ENCODE peak calls at places on chromosomes 7 and 10, in six cellular contexts. E is left ventricle myocardium inferior, A is transverse colon, U is MM.1S, D is GM23338, L is small intestine. C is an unnamed sample. For H3K36me3 and H3K4me1, the result is how much of the 10 kb centered on the place peaks cover.

GRCh38 chr7:84025332-84025927 is 169.2 kb downstream of the SEMA3A start:
- DNase-seq in E (no peak), A (no peak), U (no peak), D (peak), L (peak), C (no peak)

GRCh38 chr10:112115781-112116385 is 67.7 kb downstream of the GPAM start:
- DNase-seq in E (no peak), A (peak), U (peak), D (peak), L (peak), C (no peak)

GRCh38 chr10:5317547-5318107 is 47.1 kb upstream of the UCN3 start:
- DNase-seq in E (no peak), A (no peak), U (no peak), D (no peak), L (no peak), C (no peak)

GRCh38 chr7:52925332-52925731 is 110.1 kb upstream of the POM121L12 start:
- DNase-seq in E (no peak), A (no peak), U (no peak), D (peak), L (no peak), C (no peak)

GRCh38 chr10:102648889-102649752 is 4.8 kb downstream of the TRIM8 start:
- DNase-seq in E (peak), A (no peak), U (peak), D (peak), L (peak), C (peak)

GRCh38 chr7:100825760-100826545 is 1.4 kb downstream of the EPHB4 start:
- DNase-seq in E (no peak), A (no peak), U (no peak), D (peak), L (peak), C (no peak)

GRCh38 chr7:158924956-158925355 is 68.6 kb downstream of the DYNC2I1 start:
- DNase-seq in E (no peak), A (no peak), U (no peak), D (no peak), L (no peak), C (no peak)

GRCh38 chr10:93384006-93384405 is 98.1 kb downstream of the MYOF start:
- DNase-seq in E (no peak), A (no peak), U (no peak), D (no peak), L (peak), C (no peak)

GRCh38 chr7:3092468-3092867 is 48.8 kb upstream of the CARD11 start:
- DNase-seq in E (peak), A (peak), U (peak), D (no peak), L (peak), C (peak)

GRCh38 chr10:91250341-91250740 is 29.9 kb downstream of the PCGF5 start:
- DNase-seq in E (no peak), A (no peak), U (peak), D (no peak), L (no peak), C (no peak)

GRCh38 chr10:91296471-91296870 is 76.0 kb downstream of the PCGF5 start:
- DNase-seq in E (no peak), A (no peak), U (peak), D (peak), L (peak), C (no peak)

GRCh38 chr10:103145046-103145445 is 48.0 kb downstream of the NT5C2 start:
- DNase-seq in E (no peak), A (no peak), U (no peak), D (no peak), L (no peak), C (no peak)

GRCh38 chr7:33351709-33352108 is 222.3 kb downstream of the BBS9 start:
- DNase-seq in E (no peak), A (no peak), U (no peak), D (peak), L (no peak), C (no peak)

GRCh38 chr10:71753091-71753959 is 20.0 kb downstream of the VSIR start:
- DNase-seq in E (no peak), A (peak), U (no peak), D (no peak), L (peak), C (peak)

GRCh38 chr10:1119027-1119426 is 62.8 kb downstream of the WDR37 start:
- DNase-seq in E (no peak), A (no peak), U (no peak), D (no peak), L (no peak), C (no peak)

GRCh38 chr10:21751341-21752310 is 217.6 kb downstream of the MLLT10 start:
- DNase-seq in E (no peak), A (peak), U (no peak), D (peak), L (peak), C (no peak)

GRCh38 chr10:6729071-6729773 is 149.1 kb upstream of the PRKCQ start:
- DNase-seq in E (peak), A (no peak), U (no peak), D (no peak), L (no peak), C (no peak)

GRCh38 chr10:132252412-132252811 is 55.3 kb downstream of the STK32C start:
- DNase-seq in E (no peak), A (no peak), U (no peak), D (peak), L (no peak), C (no peak)

GRCh38 chr7:26332698-26333097 is 41.0 kb downstream of the SNX10 start:
- DNase-seq in E (no peak), A (no peak), U (no peak), D (no peak), L (no peak), C (no peak)

GRCh38 chr7:106284516-106285050 is at the start of gene NAMPT:
- DNase-seq in E (peak), A (peak), U (peak), D (peak), L (peak), C (peak)

GRCh38 chr10:77965294-77965693 is 38.7 kb upstream of the DLG5 start:
- DNase-seq in E (no peak), A (no peak), U (no peak), D (no peak), L (no peak), C (no peak)

GRCh38 chr7:12518920-12519681 is 51.4 kb upstream of the SCIN start:
- DNase-seq in E (no peak), A (no peak), U (peak), D (peak), L (peak), C (no peak)

GRCh38 chr10:16945566-16945965 is 128.3 kb upstream of the RSU1 start:
- DNase-seq in E (no peak), A (no peak), U (no peak), D (no peak), L (no peak), C (no peak)

GRCh38 chr7:12016439-12016838 is 184.4 kb upstream of the THSD7A start:
- DNase-seq in E (no peak), A (no peak), U (no peak), D (no peak), L (no peak), C (no peak)

GRCh38 chr7:140403878-140404564 is at the start of gene RAB19:
- DNase-seq in E (no peak), A (peak), U (peak), D (peak), L (peak), C (peak)

GRCh38 chr7:41715000-41715399 is 12.1 kb upstream of the INHBA start:
- DNase-seq in E (no peak), A (no peak), U (no peak), D (no peak), L (no peak), C (no peak)

GRCh38 chr7:31814187-31814586 is 127.2 kb downstream of the PPP1R17 start:
- DNase-seq in E (no peak), A (no peak), U (no peak), D (peak), L (no peak), C (no peak)

GRCh38 chr7:84446991-84447480 is 252.4 kb upstream of the SEMA3A start:
- DNase-seq in E (no peak), A (no peak), U (no peak), D (no peak), L (no peak), C (no peak)

GRCh38 chr10:129963831-129964501 is at the start of gene EBF3:
- DNase-seq in E (peak), A (peak), U (no peak), D (peak), L (peak), C (peak)

GRCh38 chr7:127905491-127906330 is 125.5 kb downstream of the LRRC4 start:
- DNase-seq in E (no peak), A (no peak), U (peak), D (no peak), L (no peak), C (no peak)

GRCh38 chr10:33116293-33116697 is 158.3 kb upstream of the ITGB1 start:
- DNase-seq in E (no peak), A (no peak), U (no peak), D (peak), L (no peak), C (no peak)

GRCh38 chr7:135190703-135191102 is 20.2 kb upstream of the CYREN start:
- DNase-seq in E (no peak), A (no peak), U (no peak), D (no peak), L (no peak), C (no peak)
- H3K36me3 ChIP-seq in E (half or more), A (under half), U (under half), D (under half), L (under half), C (half or more)

GRCh38 chr7:157177333-157177993 is 38.7 kb downstream of the UBE3C start:
- DNase-seq in E (no peak), A (no peak), U (no peak), D (no peak), L (no peak), C (no peak)
- H3K4me3 ChIP-seq in E (no peak), A (no peak), U (no peak), D (no peak), L (no peak), C (no peak)

GRCh38 chr10:79405221-79405994 is 40.0 kb downstream of the ZCCHC24 start:
- DNase-seq in E (no peak), A (peak), U (peak), D (no peak), L (no peak), C (peak)
- H3K4me1 ChIP-seq in E (under half), A (half or more), U (under half), D (under half), L (under half), C (half or more)

DNA sequence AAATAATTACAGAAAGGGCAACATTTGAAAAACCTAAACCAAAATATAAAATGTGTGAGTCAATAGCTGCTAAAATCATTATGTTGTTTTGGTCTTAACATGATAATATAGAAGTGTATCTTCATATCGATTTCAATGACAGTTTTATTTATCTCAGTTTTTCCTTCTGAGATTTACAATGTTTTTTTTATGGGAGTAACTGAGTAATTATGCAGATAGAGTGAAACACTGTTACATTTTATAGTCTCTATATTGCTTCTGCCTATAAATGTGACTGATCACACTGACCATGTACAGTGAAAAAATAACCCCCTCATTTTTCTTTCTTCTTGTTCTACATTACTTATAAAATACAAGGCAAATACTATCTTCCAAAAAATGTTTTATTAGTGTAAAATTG is 81.6 kb downstream of the ETV1 start:
- DNase-seq in E (no peak), A (no peak), U (no peak), D (no peak), L (no peak), C (no peak)
- H3K36me3 ChIP-seq in E (under half), A (under half), U (under half), D (under half), L (under half), C (under half)

GRCh38 chr10:43403911-43404674 is 4.9 kb downstream of the HNRNPF start:
- DNase-seq in E (no peak), A (no peak), U (peak), D (no peak), L (peak), C (no peak)
- H3K4me3 ChIP-seq in E (no peak), A (peak), U (peak), D (peak), L (peak), C (peak)

DNA sequence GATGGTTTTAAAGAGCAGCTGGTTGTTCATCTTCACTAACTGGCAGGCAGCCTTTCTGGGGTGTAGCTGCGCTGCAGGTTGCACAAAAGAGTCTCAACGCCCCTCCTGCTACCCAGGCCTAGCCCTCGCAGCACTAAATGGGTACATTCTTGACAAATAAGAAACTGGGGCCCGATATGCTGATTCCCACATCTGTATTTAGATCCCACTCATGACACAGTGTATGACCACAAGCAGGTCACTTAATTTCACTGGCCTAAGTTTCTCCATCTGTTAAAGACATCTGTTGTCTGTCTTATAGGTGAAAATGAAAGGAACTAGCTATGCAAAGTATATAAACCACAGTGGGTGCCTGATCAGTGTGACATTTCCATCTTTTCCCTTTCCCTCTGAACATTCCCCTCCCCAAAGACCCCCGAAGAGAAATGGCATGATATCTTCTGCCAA is 85.9 kb upstream of the AGBL3 start:
- DNase-seq in E (no peak), A (no peak), U (peak), D (no peak), L (no peak), C (no peak)
- H3K4me1 ChIP-seq in E (half or more), A (under half), U (under half), D (under half), L (under half), C (under half)

GRCh38 chr10:86918022-86918471 is 39.4 kb downstream of the MMRN2 start:
- DNase-seq in E (no peak), A (no peak), U (no peak), D (no peak), L (no peak), C (no peak)
- H3K36me3 ChIP-seq in E (half or more), A (under half), U (under half), D (half or more), L (under half), C (half or more)

GRCh38 chr10:48332871-48333216 is 26.4 kb downstream of the MAPK8 start:
- DNase-seq in E (no peak), A (no peak), U (no peak), D (no peak), L (no peak), C (no peak)

GRCh38 chr10:48330269-48330668 is 23.8 kb downstream of the MAPK8 start:
- DNase-seq in E (no peak), A (no peak), U (no peak), D (no peak), L (no peak), C (no peak)

GRCh38 chr10:48332166-48332870 is 25.8 kb downstream of the MAPK8 start:
- DNase-seq in E (no peak), A (no peak), U (no peak), D (no peak), L (no peak), C (no peak)

GRCh38 chr10:48333856-48334255 is 27.4 kb downstream of the MAPK8 start:
- DNase-seq in E (peak), A (no peak), U (no peak), D (no peak), L (no peak), C (no peak)

DNA sequence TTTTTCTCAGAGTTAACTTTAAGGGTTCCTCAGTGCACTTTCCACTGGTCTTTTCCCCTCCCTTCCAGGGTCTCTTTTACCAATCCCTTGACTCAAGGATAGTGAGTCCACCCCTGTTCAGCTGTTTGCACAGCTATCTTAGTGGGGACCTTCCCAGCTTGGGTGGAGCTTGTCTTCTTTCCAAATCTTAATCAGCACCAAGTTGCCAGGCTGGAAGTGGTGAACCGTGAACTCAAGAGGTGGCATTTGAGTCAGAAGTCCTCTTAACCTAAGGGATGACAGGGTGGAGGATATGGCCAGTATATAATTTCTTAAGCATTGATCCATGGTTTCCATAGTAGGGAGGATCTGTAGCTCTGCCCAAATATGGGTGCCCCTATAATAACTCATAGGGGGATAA is 25.0 kb downstream of the MAPK8 start:
- DNase-seq in E (no peak), A (no peak), U (no peak), D (no peak), L (no peak), C (no peak)
- H3K4me3 ChIP-seq in E (no peak), A (no peak), U (no peak), D (no peak), L (no peak), C (no peak)

DNA sequence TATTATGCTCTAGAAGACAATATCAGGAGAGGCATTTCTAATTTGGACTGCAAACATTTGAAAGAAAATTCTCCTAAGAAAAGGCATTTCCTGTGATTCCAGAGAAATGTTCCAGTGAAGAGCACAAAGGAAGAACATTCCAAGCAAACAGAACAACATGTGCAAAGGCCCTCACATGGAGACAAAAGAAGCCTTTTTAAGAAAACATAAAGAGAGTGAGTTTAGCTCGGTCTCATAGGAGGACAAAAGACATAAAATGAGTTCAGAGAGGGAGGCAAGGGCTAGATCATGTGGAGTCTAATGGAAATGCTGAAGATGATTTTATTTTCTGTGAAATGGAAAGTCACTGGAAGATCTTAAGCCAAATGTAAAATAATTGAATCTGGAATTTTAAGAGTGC is 269.8 kb upstream of the HGF start:
- DNase-seq in E (no peak), A (no peak), U (no peak), D (peak), L (no peak), C (no peak)
- H3K4me1 ChIP-seq in E (under half), A (under half), U (under half), D (under half), L (under half), C (under half)

DNA sequence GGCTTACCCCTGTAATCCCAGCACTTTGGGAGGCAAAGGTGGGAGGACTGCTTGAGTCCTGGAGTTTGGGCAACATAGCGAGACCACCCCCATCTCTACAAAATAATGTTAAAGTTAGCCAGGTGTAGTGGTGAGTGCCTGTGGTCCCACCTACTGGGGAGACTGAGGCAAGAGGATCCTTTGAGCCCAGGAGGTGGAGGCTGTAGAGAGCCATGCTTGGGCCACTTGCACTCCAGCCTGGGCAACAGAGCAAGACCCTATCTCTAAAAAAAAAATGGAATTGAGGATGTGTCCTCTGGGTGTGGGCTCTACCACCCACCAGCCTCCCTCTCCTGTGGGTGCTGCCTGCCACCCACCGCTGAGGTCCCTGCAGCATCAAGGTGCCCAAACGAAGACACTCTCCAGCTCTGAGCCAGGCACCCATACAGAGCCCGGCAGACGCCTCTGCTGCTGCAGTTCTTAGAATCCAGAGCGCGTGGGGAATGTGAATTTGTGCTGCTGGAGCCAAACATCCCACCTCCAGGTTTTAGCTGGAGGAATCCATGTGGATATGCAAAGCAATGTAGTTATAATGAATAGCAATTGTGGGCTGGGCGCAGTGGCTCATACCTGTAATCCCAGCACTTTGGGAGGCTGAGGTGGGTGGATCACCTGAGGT is 176.0 kb upstream of the TNRC18 start:
- DNase-seq in E (no peak), A (no peak), U (no peak), D (no peak), L (no peak), C (no peak)
- H3K36me3 ChIP-seq in E (under half), A (under half), U (under half), D (under half), L (under half), C (under half)

C was measured in lower lobe of right lung.